ENCODE peak calls at places on chromosomes 6 and 20, in five cellular contexts. One of them, this sample, is unnamed.

GRCh38 chr6:64280569-64280968 is 645.0 kb downstream of the PHF3 start:
- DNase-seq in MM.1S: peak
- DNase-seq in OCI-LY7: no peak
- DNase-seq in GM12865: peak
- DNase-seq in heart right ventricle: no peak
- DNase-seq in this sample: peak

GRCh38 chr6:111837641-111838500 is 35.4 kb downstream of the FYN start:
- DNase-seq in MM.1S: no peak
- DNase-seq in OCI-LY7: no peak
- DNase-seq in GM12865: peak
- DNase-seq in heart right ventricle: no peak
- DNase-seq in this sample: no peak

GRCh38 chr6:129686941-129687627 is 22.9 kb downstream of the ARHGAP18 start:
- DNase-seq in MM.1S: peak
- DNase-seq in OCI-LY7: peak
- DNase-seq in GM12865: peak
- DNase-seq in heart right ventricle: no peak
- DNase-seq in this sample: peak

GRCh38 chr6:68649669-68650068 is 14.6 kb downstream of the ADGRB3 start:
- DNase-seq in MM.1S: no peak
- DNase-seq in OCI-LY7: no peak
- DNase-seq in GM12865: no peak
- DNase-seq in heart right ventricle: no peak
- DNase-seq in this sample: no peak

GRCh38 chr6:70385931-70386330 is 27.4 kb upstream of the FAM135A start:
- DNase-seq in MM.1S: no peak
- DNase-seq in OCI-LY7: no peak
- DNase-seq in GM12865: no peak
- DNase-seq in heart right ventricle: no peak
- DNase-seq in this sample: peak

GRCh38 chr6:135922170-135922569 is 70.7 kb downstream of the PDE7B start:
- DNase-seq in MM.1S: no peak
- DNase-seq in OCI-LY7: no peak
- DNase-seq in GM12865: peak
- DNase-seq in heart right ventricle: no peak
- DNase-seq in this sample: peak

GRCh38 chr6:168137024-168137423 is 58.0 kb upstream of the FRMD1 start:
- DNase-seq in MM.1S: no peak
- DNase-seq in OCI-LY7: no peak
- DNase-seq in GM12865: no peak
- DNase-seq in heart right ventricle: no peak
- DNase-seq in this sample: no peak

GRCh38 chr6:84027340-84028183 is 6.0 kb upstream of the MRAP2 start:
- DNase-seq in MM.1S: no peak
- DNase-seq in OCI-LY7: no peak
- DNase-seq in GM12865: no peak
- DNase-seq in heart right ventricle: no peak
- DNase-seq in this sample: peak

GRCh38 chr6:158154816-158155215 is 13.2 kb downstream of the SERAC1 start:
- DNase-seq in MM.1S: no peak
- DNase-seq in OCI-LY7: no peak
- DNase-seq in GM12865: no peak
- DNase-seq in heart right ventricle: no peak
- DNase-seq in this sample: peak

GRCh38 chr6:97626586-97627441 is 343.8 kb upstream of the MMS22L start:
- DNase-seq in MM.1S: no peak
- DNase-seq in OCI-LY7: peak
- DNase-seq in GM12865: no peak
- DNase-seq in heart right ventricle: no peak
- DNase-seq in this sample: no peak

GRCh38 chr20:46523696-46524328 is 10.5 kb upstream of the ZNF334 start:
- DNase-seq in MM.1S: peak
- DNase-seq in OCI-LY7: no peak
- DNase-seq in GM12865: peak
- DNase-seq in heart right ventricle: no peak
- DNase-seq in this sample: peak

GRCh38 chr20:17538517-17539170 is 7.5 kb upstream of the BFSP1 start:
- DNase-seq in MM.1S: no peak
- DNase-seq in OCI-LY7: no peak
- DNase-seq in GM12865: peak
- DNase-seq in heart right ventricle: no peak
- DNase-seq in this sample: no peak

GRCh38 chr6:18380165-18380564 is 7.0 kb upstream of the RNF144B start:
- DNase-seq in MM.1S: no peak
- DNase-seq in OCI-LY7: no peak
- DNase-seq in GM12865: no peak
- DNase-seq in heart right ventricle: no peak
- DNase-seq in this sample: no peak

GRCh38 chr6:39263299-39264037 is 34.2 kb upstream of the KCNK5 start:
- DNase-seq in MM.1S: no peak
- DNase-seq in OCI-LY7: no peak
- DNase-seq in GM12865: no peak
- DNase-seq in heart right ventricle: no peak
- DNase-seq in this sample: no peak

GRCh38 chr6:56046576-56046975 is 171.2 kb upstream of the BMP5 start:
- DNase-seq in MM.1S: no peak
- DNase-seq in OCI-LY7: no peak
- DNase-seq in GM12865: no peak
- DNase-seq in heart right ventricle: peak
- DNase-seq in this sample: peak

GRCh38 chr20:50609438-50609989 is 81.8 kb downstream of the RIPOR3 start:
- DNase-seq in MM.1S: no peak
- DNase-seq in OCI-LY7: no peak
- DNase-seq in GM12865: no peak
- DNase-seq in heart right ventricle: no peak
- DNase-seq in this sample: no peak

GRCh38 chr6:44022296-44022661 is 105.0 kb downstream of the MRPL14 start:
- DNase-seq in MM.1S: no peak
- DNase-seq in OCI-LY7: no peak
- DNase-seq in GM12865: no peak
- DNase-seq in heart right ventricle: no peak
- DNase-seq in this sample: no peak

GRCh38 chr6:3751730-3752537 is 421 bp upstream of the PXDC1 start:
- DNase-seq in MM.1S: peak
- DNase-seq in OCI-LY7: no peak
- DNase-seq in GM12865: peak
- DNase-seq in heart right ventricle: peak
- DNase-seq in this sample: peak

GRCh38 chr6:44045672-44046015 is 81.6 kb downstream of the MRPL14 start:
- DNase-seq in MM.1S: no peak
- DNase-seq in OCI-LY7: no peak
- DNase-seq in GM12865: no peak
- DNase-seq in heart right ventricle: peak
- DNase-seq in this sample: no peak

GRCh38 chr6:132931937-132932336 is 117.6 kb downstream of the RPS12 start:
- DNase-seq in MM.1S: no peak
- DNase-seq in OCI-LY7: no peak
- DNase-seq in GM12865: no peak
- DNase-seq in heart right ventricle: no peak
- DNase-seq in this sample: no peak

GRCh38 chr6:165662041-165662491 is 975 bp downstream of the PDE10A start:
- DNase-seq in MM.1S: no peak
- DNase-seq in OCI-LY7: no peak
- DNase-seq in GM12865: no peak
- DNase-seq in heart right ventricle: peak
- DNase-seq in this sample: peak

GRCh38 chr6:8059129-8059528 is 5.1 kb downstream of the BLOC1S5 start:
- DNase-seq in MM.1S: peak
- DNase-seq in OCI-LY7: peak
- DNase-seq in GM12865: peak
- DNase-seq in heart right ventricle: no peak
- DNase-seq in this sample: peak

GRCh38 chr6:11925805-11926204 is 86.3 kb upstream of the HIVEP1 start:
- DNase-seq in MM.1S: no peak
- DNase-seq in OCI-LY7: no peak
- DNase-seq in GM12865: no peak
- DNase-seq in heart right ventricle: no peak
- DNase-seq in this sample: no peak

GRCh38 chr20:25299801-25300200 is 51.9 kb downstream of the PYGB start:
- DNase-seq in MM.1S: peak
- DNase-seq in OCI-LY7: no peak
- DNase-seq in GM12865: no peak
- DNase-seq in heart right ventricle: no peak
- DNase-seq in this sample: no peak

GRCh38 chr6:113630738-113631535 is 226.2 kb upstream of the MARCKS start:
- DNase-seq in MM.1S: peak
- DNase-seq in OCI-LY7: peak
- DNase-seq in GM12865: peak
- DNase-seq in heart right ventricle: no peak
- DNase-seq in this sample: peak

GRCh38 chr6:167045828-167046580 is 46.8 kb downstream of the CEP43 start:
- DNase-seq in MM.1S: peak
- DNase-seq in OCI-LY7: peak
- DNase-seq in GM12865: no peak
- DNase-seq in heart right ventricle: no peak
- DNase-seq in this sample: no peak

GRCh38 chr20:36084897-36085617 is 69.5 kb upstream of the EPB41L1 start:
- DNase-seq in MM.1S: no peak
- DNase-seq in OCI-LY7: no peak
- DNase-seq in GM12865: no peak
- DNase-seq in heart right ventricle: no peak
- DNase-seq in this sample: no peak

GRCh38 chr6:16392010-16392409 is 153.6 kb downstream of the GMPR start:
- DNase-seq in MM.1S: no peak
- DNase-seq in OCI-LY7: no peak
- DNase-seq in GM12865: no peak
- DNase-seq in heart right ventricle: no peak
- DNase-seq in this sample: peak

GRCh38 chr6:31402324-31403282 is 792 bp upstream of the MICA start:
- DNase-seq in MM.1S: peak
- DNase-seq in OCI-LY7: peak
- DNase-seq in GM12865: peak
- DNase-seq in heart right ventricle: no peak
- DNase-seq in this sample: no peak

GRCh38 chr6:52598123-52598823 is 21.4 kb upstream of the TRAM2 start:
- DNase-seq in MM.1S: no peak
- DNase-seq in OCI-LY7: peak
- DNase-seq in GM12865: peak
- DNase-seq in heart right ventricle: peak
- DNase-seq in this sample: peak

GRCh38 chr6:118350881-118351430 is 197.1 kb upstream of the PLN start:
- DNase-seq in MM.1S: no peak
- DNase-seq in OCI-LY7: no peak
- DNase-seq in GM12865: no peak
- DNase-seq in heart right ventricle: no peak
- DNase-seq in this sample: no peak

GRCh38 chr6:4581468-4582420 is 194.5 kb upstream of the CDYL start:
- DNase-seq in MM.1S: no peak
- DNase-seq in OCI-LY7: no peak
- DNase-seq in GM12865: no peak
- DNase-seq in heart right ventricle: no peak
- DNase-seq in this sample: peak

GRCh38 chr6:100446115-100446921 is 18.4 kb downstream of the SIM1 start:
- DNase-seq in MM.1S: no peak
- DNase-seq in OCI-LY7: no peak
- DNase-seq in GM12865: no peak
- DNase-seq in heart right ventricle: no peak
- DNase-seq in this sample: no peak
- H3K4me3 ChIP-seq in MM.1S: no peak
- H3K4me3 ChIP-seq in OCI-LY7: no peak
- H3K4me3 ChIP-seq in GM12865: no peak
- H3K4me3 ChIP-seq in heart right ventricle: no peak
- H3K4me3 ChIP-seq in this sample: no peak

GRCh38 chr6:21915707-21916399 is 322.3 kb downstream of the SOX4 start:
- DNase-seq in MM.1S: no peak
- DNase-seq in OCI-LY7: no peak
- DNase-seq in GM12865: peak
- DNase-seq in heart right ventricle: no peak
- DNase-seq in this sample: no peak

GRCh38 chr6:21918666-21919065 is 325.1 kb downstream of the SOX4 start:
- DNase-seq in MM.1S: no peak
- DNase-seq in OCI-LY7: no peak
- DNase-seq in GM12865: no peak
- DNase-seq in heart right ventricle: no peak
- DNase-seq in this sample: no peak

GRCh38 chr6:21918081-21918480 is 324.5 kb downstream of the SOX4 start:
- DNase-seq in MM.1S: no peak
- DNase-seq in OCI-LY7: no peak
- DNase-seq in GM12865: no peak
- DNase-seq in heart right ventricle: no peak
- DNase-seq in this sample: no peak

GRCh38 chr6:21911208-21911607 is 317.7 kb downstream of the SOX4 start:
- DNase-seq in MM.1S: no peak
- DNase-seq in OCI-LY7: no peak
- DNase-seq in GM12865: no peak
- DNase-seq in heart right ventricle: no peak
- DNase-seq in this sample: no peak

GRCh38 chr6:21914121-21914973 is 320.8 kb downstream of the SOX4 start:
- DNase-seq in MM.1S: no peak
- DNase-seq in OCI-LY7: no peak
- DNase-seq in GM12865: no peak
- DNase-seq in heart right ventricle: peak
- DNase-seq in this sample: peak
- H3K4me3 ChIP-seq in MM.1S: no peak
- H3K4me3 ChIP-seq in OCI-LY7: no peak
- H3K4me3 ChIP-seq in GM12865: no peak
- H3K4me3 ChIP-seq in heart right ventricle: no peak
- H3K4me3 ChIP-seq in this sample: no peak

GRCh38 chr6:19837511-19838441 is 606 bp downstream of the ID4 start:
- DNase-seq in MM.1S: no peak
- DNase-seq in OCI-LY7: peak
- DNase-seq in GM12865: no peak
- DNase-seq in heart right ventricle: peak
- DNase-seq in this sample: peak

GRCh38 chr6:19839788-19840187 is 2.6 kb downstream of the ID4 start:
- DNase-seq in MM.1S: no peak
- DNase-seq in OCI-LY7: peak
- DNase-seq in GM12865: no peak
- DNase-seq in heart right ventricle: no peak
- DNase-seq in this sample: no peak

GRCh38 chr6:19838442-19839236 is 1.5 kb downstream of the ID4 start:
- DNase-seq in MM.1S: no peak
- DNase-seq in OCI-LY7: peak
- DNase-seq in GM12865: peak
- DNase-seq in heart right ventricle: peak
- DNase-seq in this sample: no peak

GRCh38 chr6:19841181-19841580 is 4.0 kb downstream of the ID4 start:
- DNase-seq in MM.1S: no peak
- DNase-seq in OCI-LY7: peak
- DNase-seq in GM12865: no peak
- DNase-seq in heart right ventricle: no peak
- DNase-seq in this sample: no peak

DNA sequence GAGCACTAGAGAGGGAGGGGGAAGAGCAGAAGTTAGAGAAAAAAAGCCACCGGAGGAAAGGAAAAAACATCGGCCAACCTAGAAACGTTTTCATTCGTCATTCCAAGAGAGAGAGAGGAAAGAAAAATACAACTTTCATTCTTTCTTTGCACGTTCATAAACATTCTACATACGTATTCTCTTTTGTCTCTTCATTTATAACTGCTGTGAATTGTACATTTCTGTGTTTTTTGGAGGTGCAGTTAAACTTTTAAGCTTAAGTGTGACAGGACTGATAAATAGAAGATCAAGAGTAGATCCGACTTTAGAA is 2.0 kb downstream of the ID4 start:
- DNase-seq in MM.1S: no peak
- DNase-seq in OCI-LY7: no peak
- DNase-seq in GM12865: no peak
- DNase-seq in heart right ventricle: no peak
- DNase-seq in this sample: no peak
- H3K4me3 ChIP-seq in MM.1S: peak
- H3K4me3 ChIP-seq in OCI-LY7: peak
- H3K4me3 ChIP-seq in GM12865: no peak
- H3K4me3 ChIP-seq in heart right ventricle: peak
- H3K4me3 ChIP-seq in this sample: peak

GRCh38 chr20:23456416-23456815 is 3.7 kb upstream of the CST11 start:
- DNase-seq in MM.1S: no peak
- DNase-seq in OCI-LY7: peak
- DNase-seq in GM12865: no peak
- DNase-seq in heart right ventricle: no peak
- DNase-seq in this sample: no peak
- H3K4me3 ChIP-seq in MM.1S: no peak
- H3K4me3 ChIP-seq in OCI-LY7: no peak
- H3K4me3 ChIP-seq in GM12865: no peak
- H3K4me3 ChIP-seq in heart right ventricle: no peak
- H3K4me3 ChIP-seq in this sample: no peak

This sample was measured in cardiac muscle cell.